ENCODE peak calls at places on chromosomes 4 and X, in six cellular contexts. X, D, B, Z, H and U are unnamed samples.

GRCh38 chr4:38889143-38889542 is 21.5 kb downstream of the FAM114A1 start:
- DNase-seq in X (no peak), D (no peak), B (no peak), Z (no peak), H (no peak), U (no peak)

GRCh38 chr4:181541396-181541795 is 701.8 kb upstream of the TENM3 start:
- DNase-seq in X (no peak), D (no peak), B (no peak), Z (no peak), H (no peak), U (no peak)

GRCh38 chr4:1478766-1479355 is 72.6 kb upstream of the NKX1-1 start:
- DNase-seq in X (no peak), D (no peak), B (peak), Z (no peak), H (no peak), U (no peak)

GRCh38 chr4:145001635-145002034 is 96.4 kb downstream of the ANAPC10 start:
- DNase-seq in X (no peak), D (no peak), B (no peak), Z (no peak), H (no peak), U (no peak)

GRCh38 chrX:129678176-129678880 is 23.6 kb upstream of the APLN start:
- DNase-seq in X (peak), D (peak), B (peak), Z (peak), H (no peak), U (peak)

GRCh38 chrX:115499112-115499805 is 61.7 kb upstream of the PLS3 start:
- DNase-seq in X (no peak), D (no peak), B (no peak), Z (no peak), H (no peak), U (no peak)

GRCh38 chrX:23954396-23954795 is 46.6 kb downstream of the CXorf58 start:
- DNase-seq in X (no peak), D (no peak), B (no peak), Z (no peak), H (no peak), U (no peak)

GRCh38 chrX:138995458-138995857 is 283.9 kb upstream of the FGF13 start:
- DNase-seq in X (no peak), D (no peak), B (no peak), Z (no peak), H (no peak), U (no peak)

GRCh38 chrX:71365876-71366673 is at the start of gene TAF1:
- DNase-seq in X (peak), D (peak), B (peak), Z (peak), H (peak), U (peak)
- TF ChIP-seq POLR2A in X (no peak), D (peak), B (peak), Z (no peak), H (peak), U (peak)

GRCh38 chr4:140153744-140154571 is at the start of gene MAML3:
- DNase-seq in X (no peak), D (peak), B (peak), Z (peak), H (peak), U (peak)
- TF ChIP-seq POLR2A in X (no peak), D (peak), B (peak), Z (peak), H (peak), U (peak)

GRCh38 chr4:7941111-7942018 is 1.7 kb upstream of the AFAP1 start:
- DNase-seq in X (no peak), D (no peak), B (peak), Z (no peak), H (no peak), U (no peak)

GRCh38 chr4:7942019-7942556 is 2.4 kb upstream of the AFAP1 start:
- DNase-seq in X (no peak), D (no peak), B (peak), Z (no peak), H (no peak), U (no peak)

GRCh38 chr4:7936963-7937362 is 2.7 kb downstream of the AFAP1 start:
- DNase-seq in X (no peak), D (no peak), B (no peak), Z (no peak), H (no peak), U (no peak)

GRCh38 chr4:7938513-7939376 is 916 bp downstream of the AFAP1 start:
- DNase-seq in X (no peak), D (peak), B (no peak), Z (peak), H (no peak), U (no peak)

DNA sequence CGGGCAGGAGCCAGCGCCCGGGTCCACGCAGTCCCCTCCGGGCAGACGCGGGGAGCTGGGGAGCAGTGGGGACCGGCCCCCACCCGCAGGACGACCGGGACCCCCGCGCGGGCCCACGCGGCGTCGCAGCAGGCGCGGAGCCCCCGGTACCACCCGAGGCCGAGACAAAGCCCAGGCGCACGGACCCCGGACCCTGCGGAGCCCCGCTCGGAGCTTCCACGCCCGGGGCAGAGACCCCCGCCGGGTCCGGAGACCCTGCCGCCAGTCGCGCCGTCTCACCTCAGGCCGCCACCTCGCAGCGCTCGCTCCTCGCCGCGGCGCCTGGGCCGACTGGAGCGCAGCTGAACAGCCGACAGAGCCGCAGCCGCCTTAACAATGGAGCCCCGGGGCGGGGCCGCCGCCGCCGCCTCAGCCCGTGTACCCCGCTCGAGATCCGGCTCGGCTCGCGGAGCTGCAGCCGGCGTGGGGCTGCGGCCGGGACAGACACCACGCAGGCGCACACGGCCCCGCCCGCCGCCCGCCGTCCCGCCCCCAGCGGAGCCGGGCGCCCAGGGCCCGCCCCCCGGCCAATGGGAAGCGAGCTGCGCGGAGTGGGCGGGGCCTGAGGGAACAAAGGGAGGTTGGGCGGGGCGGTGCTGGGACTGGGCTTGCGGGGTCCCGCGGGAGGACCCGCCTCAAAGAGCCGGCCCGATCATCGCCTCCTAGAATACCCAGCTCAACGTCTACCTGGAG is at the start of gene AFAP1:
- DNase-seq in X (no peak), D (peak), B (peak), Z (peak), H (peak), U (peak)
- TF ChIP-seq POLR2A in X (no peak), D (peak), B (peak), Z (peak), H (no peak), U (no peak)

DNA sequence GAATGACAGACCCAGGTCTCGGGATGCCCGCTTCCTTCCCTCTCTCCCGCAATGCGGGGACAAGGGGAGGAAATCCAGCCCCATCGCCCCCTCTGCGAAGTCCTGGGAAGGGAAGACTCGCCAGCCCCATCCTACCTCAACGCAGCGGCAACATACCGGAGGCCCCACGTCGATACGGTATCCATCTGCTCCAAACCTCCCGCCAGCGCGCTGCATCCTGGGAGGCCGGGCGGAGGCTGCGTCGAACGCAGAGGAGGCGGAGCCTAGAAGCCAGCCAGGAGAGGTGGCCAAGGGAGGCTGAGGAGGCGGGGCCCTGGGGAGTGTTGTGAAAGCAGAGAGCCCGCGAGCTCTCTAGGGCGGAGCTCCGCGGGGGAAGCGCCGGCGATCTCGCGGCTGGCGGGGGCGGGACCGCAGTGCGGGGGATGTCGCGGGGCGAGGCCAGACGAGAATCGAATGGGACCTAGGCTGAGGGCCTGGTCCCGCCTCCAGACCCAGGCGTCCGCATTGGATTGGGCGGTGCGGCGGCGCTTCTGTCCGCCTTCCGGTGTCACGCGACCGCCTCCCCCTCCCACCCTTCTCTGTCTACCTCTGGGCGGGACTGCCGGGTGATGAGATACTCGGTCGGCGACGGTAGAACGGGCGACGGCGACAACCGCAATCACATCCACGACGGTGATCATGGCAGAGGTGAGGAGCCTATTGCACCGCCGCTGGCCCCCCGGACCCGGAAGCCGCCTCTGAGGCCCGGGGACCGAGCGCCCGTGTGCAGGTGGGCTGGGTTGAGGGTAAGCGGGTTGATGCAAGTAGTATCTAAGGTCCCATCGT is at the start of the genes FANCB and MOSPD2:
- DNase-seq in X (peak), D (peak), B (peak), Z (peak), H (peak), U (peak)
- TF ChIP-seq POLR2A in X (no peak), D (peak), B (peak), Z (no peak), H (peak), U (peak)

DNA sequence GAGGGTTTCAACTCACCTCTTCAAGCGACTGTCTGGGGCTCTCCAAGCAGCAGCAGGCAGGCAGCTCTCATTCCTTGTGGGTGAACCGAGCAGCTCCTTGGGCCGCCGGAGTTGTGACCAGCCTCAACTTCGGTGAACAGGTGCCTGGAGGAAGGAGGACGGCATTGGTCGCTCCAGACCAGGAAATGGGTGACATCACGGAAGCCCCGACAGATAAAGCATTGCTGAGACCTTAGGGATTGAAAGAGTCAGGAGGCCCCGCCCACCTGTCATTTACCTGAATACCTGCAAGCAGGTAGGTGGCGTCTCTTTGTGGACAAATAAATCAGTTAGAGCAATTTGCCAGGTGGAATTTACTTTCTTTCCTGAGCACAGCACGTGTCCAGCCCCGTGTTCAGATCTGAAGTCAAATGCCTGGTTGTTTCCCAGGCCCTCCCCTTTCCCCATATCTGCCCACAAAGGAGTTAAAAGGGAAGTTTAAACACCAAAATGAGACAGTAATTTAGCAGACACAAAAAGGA is at the start of gene LNX1:
- DNase-seq in X (no peak), D (no peak), B (no peak), Z (no peak), H (peak), U (no peak)
- TF ChIP-seq POLR2A in X (no peak), D (no peak), B (no peak), Z (no peak), H (peak), U (no peak)

GRCh38 chr4:83252782-83253405 is 31.7 kb downstream of the COQ2 start:
- DNase-seq in X (no peak), D (peak), B (no peak), Z (no peak), H (peak), U (peak)

GRCh38 chr4:83259586-83259985 is 25.0 kb downstream of the COQ2 start:
- DNase-seq in X (no peak), D (no peak), B (no peak), Z (no peak), H (no peak), U (no peak)

GRCh38 chr4:83258463-83258862 is 26.1 kb downstream of the COQ2 start:
- DNase-seq in X (no peak), D (no peak), B (no peak), Z (no peak), H (no peak), U (no peak)

GRCh38 chr4:83257811-83258210 is 26.8 kb downstream of the COQ2 start:
- DNase-seq in X (no peak), D (no peak), B (no peak), Z (no peak), H (no peak), U (no peak)

GRCh38 chr4:83255584-83255983 is 29.0 kb downstream of the COQ2 start:
- DNase-seq in X (no peak), D (no peak), B (no peak), Z (no peak), H (no peak), U (peak)
- TF ChIP-seq POLR2A in X (no peak), D (no peak), B (no peak), Z (no peak), H (no peak), U (no peak)